ENCODE peak calls at places on chromosomes 6 and 20, in seven cellular contexts. E, I, F, K, Y, T and Q are unnamed samples.
A peak's percentile ranks its signal among the peaks of the same experiment; 100 is the strongest.

GRCh38 chr6:170459451-170459850 is 93.7 kb downstream of the PSMB1 start:
- DNase-seq in E (no peak), I (peak; percentile 33), F (peak; percentile 64), K (peak; percentile 34), Y (peak; percentile 68), T (no peak), Q (peak; percentile 68)

GRCh38 chr6:1027109-1027794 is 284.6 kb upstream of the FOXQ1 start:
- DNase-seq in E (no peak), I (no peak), F (no peak), K (no peak), Y (peak; percentile 79), T (no peak), Q (no peak)

GRCh38 chr6:11815231-11815630 is 36.6 kb upstream of the ADTRP start:
- DNase-seq in E (no peak), I (no peak), F (no peak), K (no peak), Y (peak; percentile 87), T (no peak), Q (no peak)

GRCh38 chr20:52482049-52482448 is 290.5 kb upstream of the ZFP64 start:
- DNase-seq in E (no peak), I (no peak), F (no peak), K (no peak), Y (no peak), T (no peak), Q (no peak)

GRCh38 chr20:17598013-17598550 is 28.2 kb downstream of the DSTN start:
- DNase-seq in E (no peak), I (no peak), F (no peak), K (no peak), Y (no peak), T (no peak), Q (no peak)

GRCh38 chr6:130365166-130366010 is 429 bp upstream of the TMEM200A start:
- DNase-seq in E (peak; percentile 70), I (peak; percentile 41), F (peak; percentile 73), K (peak; percentile 6), Y (peak; percentile 70), T (no peak), Q (peak; percentile 58)

GRCh38 chr6:106974337-106974998 is at the start of gene CD24:
- DNase-seq in E (peak; percentile 52), I (no peak), F (peak; percentile 74), K (no peak), Y (no peak), T (no peak), Q (peak; percentile 62)

GRCh38 chr20:63850689-63851547 is 10.4 kb upstream of the ABHD16B start:
- DNase-seq in E (no peak), I (no peak), F (no peak), K (no peak), Y (no peak), T (no peak), Q (no peak)

GRCh38 chr6:158500016-158500735 is 59.7 kb upstream of the TMEM181 start:
- DNase-seq in E (no peak), I (no peak), F (no peak), K (no peak), Y (peak; percentile 59), T (no peak), Q (no peak)

GRCh38 chr6:164097056-164097455 is 682.5 kb downstream of the QKI start:
- DNase-seq in E (no peak), I (no peak), F (no peak), K (no peak), Y (no peak), T (no peak), Q (no peak)
- H3K4me1 ChIP-seq in E (no peaks in the 10 kb centered on the region), I (no peaks in the 10 kb centered on the region), F (no peaks in the 10 kb centered on the region), K (peaks cover 35% of the 10 kb centered on the region), Y (no peaks in the 10 kb centered on the region), T (peaks cover 37% of the 10 kb centered on the region), Q (peaks cover 12% of the 10 kb centered on the region)

DNA sequence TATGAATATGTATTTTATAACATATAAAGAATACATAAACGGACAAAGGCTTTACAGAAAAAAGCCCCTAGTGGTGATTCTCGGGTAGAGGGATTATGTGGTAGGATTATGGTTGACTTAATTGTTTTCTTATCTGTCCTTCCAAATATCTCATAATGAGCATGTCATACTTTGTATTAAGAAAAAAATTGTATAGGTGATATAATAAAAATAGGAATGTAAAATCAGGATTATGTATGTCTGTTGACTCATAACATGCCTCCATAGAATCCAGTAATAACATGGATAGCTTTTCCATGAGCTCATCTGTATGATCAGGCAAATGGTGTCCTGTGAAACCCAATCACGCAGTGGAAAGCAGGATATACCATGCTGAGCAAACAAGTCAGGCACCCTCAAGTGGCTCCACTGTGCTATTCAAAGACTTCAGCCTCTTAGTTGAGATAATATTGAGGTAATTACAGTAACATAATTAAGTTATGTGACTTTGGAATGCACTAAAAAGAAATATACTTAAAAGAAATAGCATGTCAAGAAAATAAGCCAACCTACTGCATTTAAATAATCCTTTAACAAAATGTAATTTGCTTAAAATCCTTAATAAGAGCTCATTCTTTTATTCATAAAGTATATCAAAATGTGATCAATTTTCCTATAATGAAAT is 39.6 kb upstream of the PRELID3B start:
- DNase-seq in E (no peak), I (no peak), F (no peak), K (no peak), Y (peak; percentile 84), T (no peak), Q (no peak)
- TF ChIP-seq CTCF in E (peak; percentile 54), I (peak; percentile 64), F (peak; percentile 43), K (peak; percentile 44), Y (no peak), T (no peak), Q (peak; percentile 23)

GRCh38 chr20:44187054-44187762 is at the start of gene JPH2:
- DNase-seq in E (peak; percentile 24), I (no peak), F (no peak), K (peak; percentile 84), Y (peak; percentile 67), T (peak; percentile 71), Q (peak; percentile 45)
- H3K4me1 ChIP-seq in E (no peaks in the 10 kb centered on the region), I (peaks cover 16% of the 10 kb centered on the region), F (peaks cover 14% of the 10 kb centered on the region), K (peaks cover 52% of the 10 kb centered on the region), Y (peaks cover 13% of the 10 kb centered on the region), T (peaks cover 46% of the 10 kb centered on the region), Q (peaks cover 20% of the 10 kb centered on the region)

GRCh38 chr20:2006452-2007381 is 12.9 kb upstream of the PDYN start:
- DNase-seq in E (peak; percentile 11), I (peak; percentile 23), F (no peak), K (peak; percentile 8), Y (peak; percentile 30), T (no peak), Q (no peak)
- TF ChIP-seq CTCF in E (peak; percentile 67), I (peak; percentile 56), F (peak; percentile 69), K (peak; percentile 89), Y (peak; percentile 68), T (peak; percentile 26), Q (peak; percentile 81)